ENCODE peak calls at places on chromosomes 1 and 21, in nine cellular contexts. U is SW 1271; A is RKO; E is germinal center; I is ELR; O is activated T-helper 9 cell treated with anti-CD3 and anti-CD28 coated beads, Interleukin-2, amount 50 U/mL, for 16 hours; P is breast epithelium; J is amygdala; Q is anterior cingulate cortex. T is an unnamed sample.

GRCh38 chr1:162373072-162373427 is 3.6 kb downstream of the SPATA46 start:
- DNase-seq in U (no peak), E (no peak), J (no peak), Q (no peak), P (no peak), A (no peak), I (no peak), O (no peak), T (no peak)

GRCh38 chr21:26844258-26845065 is 747 bp downstream of the ADAMTS1 start:
- DNase-seq in U (no peak), I (peak), E (no peak), P (peak), O (no peak), A (no peak), Q (peak), J (peak), T (peak)

GRCh38 chr1:2205191-2205952 is 10.8 kb upstream of the FAAP20 start:
- DNase-seq in U (no peak), Q (peak), E (no peak), P (peak), J (peak), O (peak), I (peak), A (peak), T (no peak)

GRCh38 chr1:114274621-114275317 is 121.1 kb upstream of the SYT6 start:
- DNase-seq in I (no peak), Q (no peak), P (no peak), J (no peak), O (no peak), E (no peak), A (no peak), U (no peak), T (no peak)

GRCh38 chr1:67367370-67368345 is 60.0 kb downstream of the IL12RB2 start:
- DNase-seq in U (no peak), P (no peak), E (no peak), I (peak), Q (no peak), A (no peak), J (no peak), O (no peak), T (no peak)

GRCh38 chr21:42321845-42322244 is 6.6 kb upstream of the TFF3 start:
- DNase-seq in Q (no peak), E (no peak), P (no peak), U (no peak), A (no peak), O (no peak), I (no peak), J (no peak), T (no peak)

GRCh38 chr1:52355847-52356505 is 10.0 kb downstream of the CC2D1B start:
- DNase-seq in O (no peak), U (no peak), Q (no peak), I (no peak), A (no peak), E (no peak), J (no peak), P (no peak), T (no peak)

GRCh38 chr1:236853916-236854601 is 59.0 kb downstream of the MTR start:
- DNase-seq in A (no peak), E (no peak), P (no peak), J (no peak), O (no peak), I (peak), U (no peak), Q (peak), T (no peak)

GRCh38 chr1:248631354-248632041 is 3.4 kb downstream of the OR2T11 start:
- DNase-seq in A (peak), P (no peak), E (no peak), I (peak), J (no peak), O (no peak), U (no peak), Q (no peak), T (peak)

GRCh38 chr1:89794406-89794805 is 26.4 kb upstream of the LRRC8D start:
- DNase-seq in O (no peak), E (no peak), U (no peak), P (no peak), J (no peak), A (no peak), I (no peak), Q (no peak), T (no peak)

GRCh38 chr1:175129182-175129581 is 61.5 kb downstream of the TNN start:
- DNase-seq in A (no peak), J (no peak), E (no peak), I (no peak), U (no peak), P (no peak), O (no peak), Q (no peak), T (no peak)

GRCh38 chr1:98147280-98147679 is 226.4 kb upstream of the DPYD start:
- DNase-seq in J (no peak), Q (no peak), I (no peak), U (no peak), P (no peak), A (no peak), E (no peak), O (no peak), T (no peak)

GRCh38 chr1:110570307-110570706 is 35.9 kb downstream of the KCNA2 start:
- DNase-seq in U (no peak), A (no peak), Q (no peak), J (no peak), O (no peak), P (no peak), E (no peak), I (no peak), T (no peak)

GRCh38 chr21:41856572-41856971 is 22.6 kb downstream of the PRDM15 start:
- DNase-seq in Q (no peak), I (no peak), A (no peak), P (no peak), J (no peak), U (no peak), O (no peak), E (no peak), T (no peak)